ENCODE peak calls at places on chromosome 3, in seven cellular contexts. One of them, this sample, is unnamed.

GRCh38 chr3:135918600-135918999 is 46.9 kb upstream of the PPP2R3A start:
- DNase-seq in sciatic nerve: no peak
- DNase-seq in ELF-1: no peak
- DNase-seq in Ammon's horn: peak
- DNase-seq in dermis blood vessel endothelial cell: peak
- DNase-seq in left ventricle myocardium inferior: no peak
- DNase-seq in stimulated activated CD8-positive, alpha-beta memory T cell treated with anti-CD3 and anti-CD28 coated beads, Interleukin-15, amount 100 ng/mL, for 48 hours: no peak
- DNase-seq in this sample: no peak

GRCh38 chr3:98901032-98901464 is 447 bp downstream of the DCBLD2 start:
- DNase-seq in left ventricle myocardium inferior: peak
- DNase-seq in Ammon's horn: peak
- DNase-seq in ELF-1: peak
- DNase-seq in sciatic nerve: peak
- DNase-seq in stimulated activated CD8-positive, alpha-beta memory T cell treated with anti-CD3 and anti-CD28 coated beads, Interleukin-15, amount 100 ng/mL, for 48 hours: no peak
- DNase-seq in dermis blood vessel endothelial cell: peak
- DNase-seq in this sample: no peak

GRCh38 chr3:152051501-152052404 is 178.3 kb downstream of the SUCNR1 start:
- DNase-seq in sciatic nerve: no peak
- DNase-seq in ELF-1: no peak
- DNase-seq in dermis blood vessel endothelial cell: no peak
- DNase-seq in stimulated activated CD8-positive, alpha-beta memory T cell treated with anti-CD3 and anti-CD28 coated beads, Interleukin-15, amount 100 ng/mL, for 48 hours: no peak
- DNase-seq in left ventricle myocardium inferior: no peak
- DNase-seq in Ammon's horn: no peak
- DNase-seq in this sample: no peak

GRCh38 chr3:124878561-124879394 is 8.4 kb downstream of the ITGB5 start:
- DNase-seq in ELF-1: peak
- DNase-seq in Ammon's horn: peak
- DNase-seq in dermis blood vessel endothelial cell: peak
- DNase-seq in left ventricle myocardium inferior: no peak
- DNase-seq in sciatic nerve: no peak
- DNase-seq in stimulated activated CD8-positive, alpha-beta memory T cell treated with anti-CD3 and anti-CD28 coated beads, Interleukin-15, amount 100 ng/mL, for 48 hours: no peak
- DNase-seq in this sample: no peak

GRCh38 chr3:13710251-13710650 is 161.3 kb downstream of the FBLN2 start:
- DNase-seq in left ventricle myocardium inferior: no peak
- DNase-seq in stimulated activated CD8-positive, alpha-beta memory T cell treated with anti-CD3 and anti-CD28 coated beads, Interleukin-15, amount 100 ng/mL, for 48 hours: no peak
- DNase-seq in Ammon's horn: no peak
- DNase-seq in ELF-1: no peak
- DNase-seq in dermis blood vessel endothelial cell: no peak
- DNase-seq in sciatic nerve: peak
- DNase-seq in this sample: peak

GRCh38 chr3:24137958-24138875 is 193.1 kb downstream of the NR1D2 start:
- DNase-seq in sciatic nerve: no peak
- DNase-seq in ELF-1: no peak
- DNase-seq in Ammon's horn: no peak
- DNase-seq in dermis blood vessel endothelial cell: no peak
- DNase-seq in stimulated activated CD8-positive, alpha-beta memory T cell treated with anti-CD3 and anti-CD28 coated beads, Interleukin-15, amount 100 ng/mL, for 48 hours: no peak
- DNase-seq in left ventricle myocardium inferior: no peak
- DNase-seq in this sample: no peak

GRCh38 chr3:179642871-179643270 is 10.0 kb upstream of the USP13 start:
- DNase-seq in Ammon's horn: no peak
- DNase-seq in left ventricle myocardium inferior: no peak
- DNase-seq in ELF-1: no peak
- DNase-seq in sciatic nerve: no peak
- DNase-seq in stimulated activated CD8-positive, alpha-beta memory T cell treated with anti-CD3 and anti-CD28 coated beads, Interleukin-15, amount 100 ng/mL, for 48 hours: no peak
- DNase-seq in dermis blood vessel endothelial cell: no peak
- DNase-seq in this sample: no peak

GRCh38 chr3:172065534-172065933 is 26.2 kb downstream of the FNDC3B start:
- DNase-seq in stimulated activated CD8-positive, alpha-beta memory T cell treated with anti-CD3 and anti-CD28 coated beads, Interleukin-15, amount 100 ng/mL, for 48 hours: no peak
- DNase-seq in dermis blood vessel endothelial cell: peak
- DNase-seq in sciatic nerve: no peak
- DNase-seq in ELF-1: no peak
- DNase-seq in Ammon's horn: no peak
- DNase-seq in left ventricle myocardium inferior: no peak
- DNase-seq in this sample: no peak

GRCh38 chr3:158847466-158847849 is 45.6 kb downstream of the MFSD1 start:
- DNase-seq in dermis blood vessel endothelial cell: no peak
- DNase-seq in stimulated activated CD8-positive, alpha-beta memory T cell treated with anti-CD3 and anti-CD28 coated beads, Interleukin-15, amount 100 ng/mL, for 48 hours: no peak
- DNase-seq in Ammon's horn: no peak
- DNase-seq in sciatic nerve: no peak
- DNase-seq in left ventricle myocardium inferior: no peak
- DNase-seq in ELF-1: peak
- DNase-seq in this sample: no peak

GRCh38 chr3:186002884-186003472 is 65.2 kb upstream of the TRA2B start:
- DNase-seq in left ventricle myocardium inferior: no peak
- DNase-seq in stimulated activated CD8-positive, alpha-beta memory T cell treated with anti-CD3 and anti-CD28 coated beads, Interleukin-15, amount 100 ng/mL, for 48 hours: no peak
- DNase-seq in dermis blood vessel endothelial cell: peak
- DNase-seq in sciatic nerve: no peak
- DNase-seq in ELF-1: peak
- DNase-seq in Ammon's horn: no peak
- DNase-seq in this sample: no peak

GRCh38 chr3:15819576-15819975 is 21.8 kb upstream of the ANKRD28 start:
- DNase-seq in dermis blood vessel endothelial cell: no peak
- DNase-seq in Ammon's horn: no peak
- DNase-seq in ELF-1: no peak
- DNase-seq in left ventricle myocardium inferior: no peak
- DNase-seq in sciatic nerve: no peak
- DNase-seq in stimulated activated CD8-positive, alpha-beta memory T cell treated with anti-CD3 and anti-CD28 coated beads, Interleukin-15, amount 100 ng/mL, for 48 hours: no peak
- DNase-seq in this sample: no peak

GRCh38 chr3:197907196-197907595 is 42.8 kb upstream of the RPL35A start:
- DNase-seq in ELF-1: no peak
- DNase-seq in left ventricle myocardium inferior: no peak
- DNase-seq in dermis blood vessel endothelial cell: no peak
- DNase-seq in stimulated activated CD8-positive, alpha-beta memory T cell treated with anti-CD3 and anti-CD28 coated beads, Interleukin-15, amount 100 ng/mL, for 48 hours: no peak
- DNase-seq in sciatic nerve: no peak
- DNase-seq in Ammon's horn: no peak
- DNase-seq in this sample: no peak

This sample was measured in vagina.